ENCODE peak calls at places on chromosomes 6 and 20, in ten cellular contexts. B is fibroblast of lung; Y is heart right ventricle; T is naive thymus-derived CD4-positive, alpha-beta T cell; I is CD8-positive, alpha-beta T cell; V is left ventricle myocardium inferior; C is psoas muscle; H is mammary epithelial cell; E is heart left ventricle; A is testis. M is an unnamed sample. For H3K4me1 and H3K27me3, the result is how much of the 10 kb centered on the place peaks cover.

GRCh38 chr20:38633577-38634093 is 32.0 kb downstream of the ARHGAP40 start:
- DNase-seq in B (peak), Y (peak), A (peak), C (peak), I (peak), T (peak), H (peak), E (peak), V (no peak), M (peak)

GRCh38 chr20:48722737-48723191 is 105.0 kb downstream of the PREX1 start:
- DNase-seq in Y (no peak), H (no peak), B (peak), A (no peak), T (no peak), I (no peak), E (no peak), V (no peak), C (no peak), M (peak)

GRCh38 chr6:170222498-170223471 is 68.1 kb downstream of the DLL1 start:
- DNase-seq in V (no peak), Y (peak), H (peak), T (no peak), E (no peak), B (peak), C (no peak), I (no peak), A (peak), M (peak)

GRCh38 chr20:45238139-45238538 is 16.2 kb downstream of the SLPI start:
- DNase-seq in H (no peak), V (no peak), C (no peak), E (no peak), T (no peak), Y (no peak), B (no peak), A (no peak), I (no peak), M (no peak)

GRCh38 chr6:36677753-36678487 is 594 bp upstream of the CDKN1A start:
- DNase-seq in C (no peak), H (peak), Y (no peak), A (no peak), I (no peak), E (no peak), T (no peak), B (no peak), V (no peak), M (no peak)

GRCh38 chr6:156876302-156876701 is 99.1 kb downstream of the ARID1B start:
- DNase-seq in T (no peak), A (no peak), I (no peak), E (no peak), C (peak), H (no peak), Y (no peak), B (no peak), V (peak), M (no peak)

GRCh38 chr6:10431423-10432164 is 16.7 kb upstream of the TFAP2A start:
- DNase-seq in B (no peak), H (peak), A (no peak), V (no peak), Y (no peak), I (no peak), E (no peak), T (no peak), C (no peak), M (no peak)

GRCh38 chr6:149560736-149561135 is 5.4 kb upstream of the GINM1 start:
- DNase-seq in H (no peak), Y (no peak), T (no peak), E (no peak), I (no peak), V (no peak), B (no peak), A (no peak), C (no peak), M (no peak)

GRCh38 chr6:16216501-16217155 is 21.8 kb upstream of the GMPR start:
- DNase-seq in A (peak), E (no peak), V (no peak), B (peak), T (no peak), Y (no peak), I (no peak), H (no peak), C (no peak), M (no peak)

GRCh38 chr6:23656257-23656731 is 469.7 kb upstream of the NRSN1 start:
- DNase-seq in H (no peak), I (no peak), B (peak), Y (no peak), E (no peak), V (no peak), C (no peak), A (no peak), T (no peak), M (no peak)

GRCh38 chr6:51936536-51936935 is 150.9 kb downstream of the PKHD1 start:
- DNase-seq in V (no peak), E (no peak), B (no peak), H (no peak), A (no peak), T (no peak), C (no peak), I (no peak), Y (no peak), M (no peak)

GRCh38 chr6:31037692-31038091 is 27.4 kb downstream of the MUC22 start:
- DNase-seq in T (no peak), B (peak), I (no peak), C (no peak), A (no peak), E (no peak), Y (no peak), H (peak), V (no peak), M (no peak)

GRCh38 chr6:36759177-36759757 is 61.6 kb downstream of the RAB44 start:
- DNase-seq in Y (peak), V (peak), I (peak), B (peak), T (peak), E (peak), C (peak), H (peak), A (peak), M (peak)

GRCh38 chr6:1296542-1296941 is 15.4 kb upstream of the FOXQ1 start:
- DNase-seq in T (no peak), A (no peak), B (peak), C (no peak), E (no peak), V (no peak), Y (no peak), I (no peak), H (peak), M (no peak)

GRCh38 chr20:3543901-3544507 is 73.2 kb downstream of the ATRN start:
- DNase-seq in I (no peak), V (no peak), Y (no peak), B (peak), E (no peak), A (no peak), T (no peak), H (peak), C (no peak), M (no peak)

GRCh38 chr6:127069659-127070279 is 48.7 kb upstream of the RSPO3 start:
- DNase-seq in C (no peak), T (no peak), A (no peak), E (no peak), Y (no peak), I (no peak), V (no peak), H (peak), B (peak), M (no peak)

DNA sequence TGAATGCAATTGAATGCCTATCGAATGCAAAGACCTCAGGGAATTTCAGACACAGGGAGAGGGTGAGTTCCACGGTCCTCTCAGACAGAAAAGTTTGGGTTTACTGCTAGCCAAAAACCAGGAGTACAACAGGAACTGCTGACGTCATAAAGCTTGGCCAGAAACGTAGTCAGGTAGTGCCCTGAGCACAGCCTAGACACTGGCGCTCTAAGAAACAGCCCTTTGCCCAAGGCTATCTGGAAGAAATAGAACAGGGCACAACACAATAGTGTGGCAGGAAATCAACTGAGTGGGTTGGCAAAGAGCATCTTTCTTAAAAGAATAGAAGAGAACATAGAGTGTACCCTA is 58.0 kb downstream of the GFOD1 start:
- DNase-seq in V (no peak), B (no peak), C (no peak), I (no peak), T (no peak), H (no peak), A (no peak), E (no peak), Y (no peak), M (no peak)
- H3K4me1 ChIP-seq in V (half or more), B (under half), C (under half), I (under half), T (half or more), H (under half), A (under half), E (half or more), Y (half or more), M (half or more)

DNA sequence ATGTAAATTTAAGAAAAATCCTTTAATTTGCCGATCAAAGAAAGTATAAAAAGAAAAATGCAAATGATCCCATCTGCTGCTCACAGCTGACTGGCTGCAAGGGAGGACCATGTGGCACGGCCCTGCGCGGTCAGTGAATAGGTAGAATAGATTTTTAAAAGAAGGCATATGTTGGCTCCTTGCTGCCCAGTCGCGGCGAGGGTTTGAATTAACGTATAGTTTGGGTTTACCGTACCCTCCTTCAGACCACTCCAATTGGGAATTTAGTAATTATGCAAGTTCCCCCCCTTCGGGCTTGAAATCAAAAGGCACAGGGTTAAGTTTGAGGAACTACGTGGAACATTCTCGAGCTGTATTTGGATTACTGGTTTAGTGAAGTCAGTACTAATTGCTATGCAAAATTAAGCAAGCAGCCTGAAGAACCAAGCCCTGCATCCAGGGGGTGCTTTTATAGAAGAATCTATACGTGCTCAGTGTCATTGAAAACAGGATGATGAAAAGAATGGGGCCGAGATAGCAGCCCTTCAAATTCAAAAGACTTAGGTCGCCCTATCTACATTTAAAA is 1.1 kb upstream of the BEND3 start:
- DNase-seq in B (no peak), C (no peak), Y (no peak), H (peak), E (no peak), I (no peak), A (peak), T (no peak), V (no peak), M (no peak)
- H3K27ac ChIP-seq in B (no peak), C (peak), Y (no peak), H (no peak), E (peak), I (no peak), A (no peak), T (no peak), V (peak), M (peak)

DNA sequence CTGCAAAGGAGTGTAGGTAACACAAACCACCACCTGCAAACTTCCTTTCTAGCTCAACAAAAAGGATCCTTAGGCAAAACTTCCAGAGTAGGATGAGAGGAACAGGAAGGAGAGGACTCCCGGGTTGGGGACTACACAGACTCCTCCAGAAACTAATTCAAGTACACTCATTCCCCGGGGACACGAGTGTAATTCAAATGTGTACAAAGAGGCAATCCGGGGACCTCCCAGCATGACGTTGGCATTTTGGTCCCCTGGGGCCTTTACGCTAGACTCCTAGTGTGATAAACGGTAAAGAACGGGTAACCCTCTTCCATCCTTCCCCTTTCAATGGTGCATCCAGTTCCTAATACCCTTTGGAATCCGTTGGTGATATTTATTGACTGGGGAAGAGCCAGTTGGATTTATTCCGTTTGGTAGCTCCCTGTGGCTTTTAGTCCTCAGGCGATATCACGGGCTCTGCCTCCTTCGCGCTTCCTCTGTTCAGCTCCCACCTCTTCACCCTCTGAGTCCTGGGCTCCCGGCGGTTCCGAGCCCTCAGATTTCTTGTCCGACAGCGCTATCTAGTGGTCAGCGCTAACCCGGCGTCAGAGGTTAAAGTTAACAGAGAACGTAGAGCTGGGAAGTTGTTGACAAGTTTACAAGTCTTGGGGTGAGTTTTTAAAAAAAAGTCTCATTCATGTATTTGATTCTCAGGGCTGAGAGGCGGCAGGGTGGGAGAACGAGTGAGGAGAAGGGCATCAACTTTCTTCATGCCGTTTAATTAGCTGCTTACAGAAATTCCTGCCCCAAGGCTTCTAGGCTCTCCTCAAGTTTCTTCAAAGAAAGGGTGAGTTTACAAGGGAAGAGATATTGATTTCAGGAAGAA is 2.9 kb upstream of the COL12A1 start:
- DNase-seq in A (peak), Y (peak), V (peak), C (peak), B (peak), E (peak), T (peak), H (peak), I (peak), M (peak)
- H3K27me3 ChIP-seq in A (under half), Y (under half), V (under half), C (under half), B (under half), E (under half), T (under half), H (under half), I (under half), M (under half)

DNA sequence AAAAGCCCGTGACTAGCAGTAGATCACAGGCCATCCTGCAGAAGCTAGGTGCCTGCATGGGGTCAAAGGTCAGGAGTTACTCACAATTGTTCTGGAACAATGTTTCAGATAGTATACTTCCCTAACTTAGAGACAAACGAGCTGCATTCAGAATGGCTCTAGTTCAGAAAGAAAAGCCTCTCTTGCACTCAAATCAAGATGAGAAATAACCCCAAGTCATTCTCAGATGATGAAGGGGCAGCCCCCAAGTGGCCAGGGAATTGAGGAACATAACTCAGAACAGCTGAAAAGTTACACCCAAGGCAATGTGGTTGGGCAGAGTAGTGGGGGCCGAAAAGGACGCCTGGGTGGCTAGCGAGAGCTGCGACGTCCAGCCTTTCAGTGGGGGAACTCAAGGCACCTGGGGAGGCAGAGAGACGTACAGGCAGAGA is 27.8 kb downstream of the FYN start:
- DNase-seq in I (no peak), C (no peak), V (no peak), A (no peak), H (no peak), T (no peak), E (no peak), Y (no peak), B (no peak), M (no peak)
- H3K4me1 ChIP-seq in I (half or more), C (under half), V (half or more), A (under half), H (under half), T (half or more), E (half or more), Y (half or more), B (under half), M (half or more)

GRCh38 chr20:36760647-36761046 is 12.9 kb downstream of the DSN1 start:
- DNase-seq in B (no peak), T (no peak), E (no peak), I (no peak), V (no peak), H (no peak), C (no peak), A (no peak), Y (no peak), M (no peak)
- H3K27ac ChIP-seq in B (no peak), T (no peak), E (no peak), I (no peak), V (no peak), H (no peak), C (no peak), A (no peak), Y (no peak), M (no peak)

GRCh38 chr6:166862978-166863530 is 93.3 kb downstream of the RNASET2 start:
- DNase-seq in A (no peak), I (no peak), H (no peak), E (no peak), B (no peak), C (no peak), V (no peak), Y (no peak), T (no peak), M (no peak)
- H3K27me3 ChIP-seq in A (under half), I (under half), H (under half), E (under half), B (under half), C (half or more), V (half or more), Y (under half), T (under half), M (under half)

GRCh38 chr20:35303735-35304431 is 11.7 kb upstream of the FAM83C start:
- DNase-seq in A (peak), T (peak), C (peak), H (peak), E (peak), B (peak), Y (peak), I (peak), V (peak), M (peak)
- H3K4me1 ChIP-seq in A (under half), T (under half), C (under half), H (half or more), E (under half), B (half or more), Y (under half), I (under half), V (under half), M (under half)

M was measured in CD8-positive, alpha-beta memory T cell.